ENCODE peak calls at places on chromosomes 7 and 10, in six cellular contexts. E is RPMI8226, M is lower lobe of right lung, I is lung, B is IMR-90, Q is caudate nucleus. W is an unnamed sample.

GRCh38 chr7:96017877-96018276 is 245.5 kb downstream of the DYNC1I1 start:
- DNase-seq in E (no peak), M (no peak), I (no peak), B (no peak), Q (no peak), W (no peak)

GRCh38 chr7:122518488-122518887 is 180.4 kb downstream of the RNF133 start:
- DNase-seq in E (no peak), M (no peak), I (no peak), B (no peak), Q (no peak), W (no peak)

GRCh38 chr7:48299580-48300169 is 128.4 kb downstream of the ABCA13 start:
- DNase-seq in E (peak), M (no peak), I (peak), B (peak), Q (no peak), W (peak)

GRCh38 chr7:131633342-131633843 is 77.0 kb upstream of the PODXL start:
- DNase-seq in E (no peak), M (no peak), I (no peak), B (peak), Q (no peak), W (peak)

GRCh38 chr10:32139223-32140073 is 83.2 kb upstream of the KIF5B start:
- DNase-seq in E (peak), M (peak), I (peak), B (peak), Q (no peak), W (peak)

GRCh38 chr10:101062231-101063161 is 707 bp downstream of the KAZALD1 start:
- DNase-seq in E (peak), M (peak), I (peak), B (peak), Q (no peak), W (peak)

GRCh38 chr10:93815304-93816091 is 57.8 kb downstream of the LGI1 start:
- DNase-seq in E (no peak), M (no peak), I (no peak), B (no peak), Q (no peak), W (peak)

GRCh38 chr7:158431941-158432347 is 155.7 kb downstream of the PTPRN2 start:
- DNase-seq in E (no peak), M (peak), I (peak), B (peak), Q (no peak), W (peak)

GRCh38 chr10:70458329-70459060 is 17.0 kb upstream of the NODAL start:
- DNase-seq in E (peak), M (peak), I (peak), B (peak), Q (no peak), W (peak)

GRCh38 chr10:104340099-104340594 is 1.9 kb upstream of the ITPRIP start:
- DNase-seq in E (no peak), M (no peak), I (no peak), B (no peak), Q (no peak), W (no peak)

GRCh38 chr10:63064706-63065105 is 68.4 kb upstream of the NRBF2 start:
- DNase-seq in E (no peak), M (no peak), I (no peak), B (no peak), Q (no peak), W (no peak)

GRCh38 chr7:2008936-2009540 is 223.7 kb downstream of the MAD1L1 start:
- DNase-seq in E (no peak), M (no peak), I (no peak), B (no peak), Q (no peak), W (no peak)

GRCh38 chr7:129615018-129615417 is 3.5 kb downstream of the NRF1 start:
- DNase-seq in E (peak), M (no peak), I (no peak), B (peak), Q (no peak), W (peak)

GRCh38 chr10:33666686-33667480 is 332.4 kb upstream of the NRP1 start:
- DNase-seq in E (peak), M (no peak), I (no peak), B (no peak), Q (no peak), W (no peak)

GRCh38 chr10:6108631-6109443 is 20.0 kb downstream of the RBM17 start:
- DNase-seq in E (peak), M (no peak), I (no peak), B (peak), Q (no peak), W (peak)

GRCh38 chr7:140674899-140675701 is 2.4 kb downstream of the ADCK2 start:
- DNase-seq in E (peak), M (no peak), I (no peak), B (peak), Q (no peak), W (peak)

GRCh38 chr7:7399707-7400106 is 136.0 kb downstream of the COL28A1 start:
- DNase-seq in E (no peak), M (peak), I (no peak), B (no peak), Q (no peak), W (no peak)

GRCh38 chr10:69570050-69570816 is 3.0 kb downstream of the NEUROG3 start:
- DNase-seq in E (no peak), M (no peak), I (no peak), B (no peak), Q (no peak), W (no peak)

GRCh38 chr7:77239471-77239870 is 39.9 kb upstream of the FGL2 start:
- DNase-seq in E (no peak), M (no peak), I (no peak), B (no peak), Q (no peak), W (no peak)

GRCh38 chr7:90758933-90759562 is 162.9 kb downstream of the CDK14 start:
- DNase-seq in E (no peak), M (no peak), I (no peak), B (no peak), Q (no peak), W (peak)

GRCh38 chr7:74479961-74480829 is 26.5 kb downstream of the GTF2IRD1 start:
- DNase-seq in E (no peak), M (peak), I (peak), B (peak), Q (peak), W (peak)

GRCh38 chr10:48598243-48598935 is 6.5 kb downstream of the ARHGAP22 start:
- DNase-seq in E (peak), M (no peak), I (peak), B (no peak), Q (peak), W (no peak)

GRCh38 chr7:128450409-128450808 is 5.3 kb upstream of the HILPDA start:
- DNase-seq in E (no peak), M (no peak), I (no peak), B (no peak), Q (no peak), W (no peak)

GRCh38 chr10:27145937-27146336 is 8.2 kb downstream of the YME1L1 start:
- DNase-seq in E (no peak), M (no peak), I (no peak), B (no peak), Q (no peak), W (no peak)

GRCh38 chr7:78164459-78164858 is 365.9 kb downstream of the PHTF2 start:
- DNase-seq in E (peak), M (no peak), I (no peak), B (no peak), Q (no peak), W (peak)